ENCODE peak calls at places on chromosomes 6 and 20, in six cellular contexts. L is GM12865; T is hepatic stellate cell; J is activated T-cell treated with anti-CD3 and anti-CD28 coated beads, Interleukin-2, amount 50 U/mL, for 72 hours; R is omental fat pad; E is type B pancreatic cell. V is an unnamed sample.

GRCh38 chr20:24950128-24950835 is 1.2 kb downstream of the CST7 start:
- DNase-seq in L (no peak), T (no peak), J (no peak), R (no peak), E (peak), V (no peak)

GRCh38 chr6:164159061-164159460 is 744.5 kb downstream of the QKI start:
- DNase-seq in L (no peak), T (no peak), J (no peak), R (no peak), E (no peak), V (no peak)

GRCh38 chr6:56491606-56492328 is 150.9 kb downstream of the DST start:
- DNase-seq in L (no peak), T (no peak), J (no peak), R (peak), E (no peak), V (no peak)

GRCh38 chr6:10555625-10556309 is 34.6 kb downstream of the GCNT2 start:
- DNase-seq in L (no peak), T (peak), J (no peak), R (no peak), E (no peak), V (peak)

GRCh38 chr6:164344801-164345291 is 930.3 kb downstream of the QKI start:
- DNase-seq in L (no peak), T (no peak), J (no peak), R (no peak), E (no peak), V (no peak)

GRCh38 chr6:109768485-109768884 is 77.4 kb downstream of the FIG4 start:
- DNase-seq in L (no peak), T (no peak), J (no peak), R (no peak), E (no peak), V (no peak)

GRCh38 chr6:52363222-52363867 is 1.4 kb downstream of the PAQR8 start:
- DNase-seq in L (no peak), T (no peak), J (peak), R (no peak), E (no peak), V (no peak)

GRCh38 chr20:32534661-32535240 is 50.4 kb downstream of the NOL4L start:
- DNase-seq in L (peak), T (no peak), J (no peak), R (no peak), E (no peak), V (no peak)

GRCh38 chr6:26184492-26184891 is 97.3 kb downstream of the HFE start:
- DNase-seq in L (peak), T (no peak), J (no peak), R (no peak), E (no peak), V (no peak)

GRCh38 chr6:46015119-46015968 is at the start of gene CLIC5:
- DNase-seq in L (no peak), T (no peak), J (peak), R (no peak), E (no peak), V (no peak)

GRCh38 chr6:160139420-160139851 is 17.8 kb downstream of the SLC22A1 start:
- DNase-seq in L (no peak), T (peak), J (no peak), R (no peak), E (no peak), V (no peak)

GRCh38 chr6:165906-166305 is 126.4 kb upstream of the DUSP22 start:
- DNase-seq in L (no peak), T (no peak), J (no peak), R (no peak), E (no peak), V (no peak)

GRCh38 chr20:20237093-20237959 is 130.6 kb upstream of the INSM1 start:
- DNase-seq in L (peak), T (peak), J (peak), R (no peak), E (no peak), V (peak)

V was measured in dorsolateral prefrontal cortex.